ENCODE peak calls at places on chromosomes 2 and 18, in seven cellular contexts. C, D, B, H, T, I and R are unnamed samples.

GRCh38 chr2:24806660-24807036 is 13.4 kb downstream of the CENPO start:
- DNase-seq in C (no peak), D (no peak), B (no peak), H (no peak), T (no peak), I (no peak), R (no peak)

GRCh38 chr18:9032519-9032918 is 70.0 kb upstream of the NDUFV2 start:
- DNase-seq in C (no peak), D (no peak), B (no peak), H (no peak), T (no peak), I (no peak), R (no peak)

GRCh38 chr2:148360662-148361061 is 283.9 kb upstream of the EPC2 start:
- DNase-seq in C (no peak), D (no peak), B (no peak), H (no peak), T (no peak), I (no peak), R (no peak)

GRCh38 chr2:138428710-138429440 is 72.7 kb upstream of the SPOPL start:
- DNase-seq in C (no peak), D (no peak), B (no peak), H (no peak), T (no peak), I (no peak), R (no peak)

GRCh38 chr2:75053484-75054112 is 95.2 kb downstream of the POLE4 start:
- DNase-seq in C (no peak), D (no peak), B (peak), H (peak), T (no peak), I (peak), R (no peak)

GRCh38 chr18:52376104-52376503 is 36.1 kb downstream of the DCC start:
- DNase-seq in C (no peak), D (no peak), B (no peak), H (no peak), T (no peak), I (no peak), R (no peak)

GRCh38 chr2:43139996-43140621 is 86.3 kb downstream of the ZFP36L2 start:
- DNase-seq in C (peak), D (no peak), B (peak), H (no peak), T (no peak), I (no peak), R (no peak)

GRCh38 chr2:102082591-102083586 is 59.7 kb upstream of the IL1R1 start:
- DNase-seq in C (peak), D (no peak), B (peak), H (no peak), T (peak), I (no peak), R (no peak)

GRCh38 chr18:75784413-75784812 is 356.9 kb upstream of the SMIM21 start:
- DNase-seq in C (no peak), D (no peak), B (no peak), H (no peak), T (no peak), I (no peak), R (no peak)

GRCh38 chr2:134671498-134671897 is 47.3 kb downstream of the TMEM163 start:
- DNase-seq in C (no peak), D (no peak), B (no peak), H (no peak), T (no peak), I (no peak), R (no peak)

GRCh38 chr2:207491954-207492353 is 37.8 kb upstream of the CREB1 start:
- DNase-seq in C (no peak), D (no peak), B (no peak), H (no peak), T (no peak), I (no peak), R (no peak)

GRCh38 chr2:68746408-68746807 is 11.8 kb downstream of the ARHGAP25 start:
- DNase-seq in C (no peak), D (no peak), B (no peak), H (no peak), T (no peak), I (no peak), R (no peak)

GRCh38 chr2:241309684-241310117 is 5.8 kb downstream of the HDLBP start:
- DNase-seq in C (no peak), D (peak), B (peak), H (no peak), T (peak), I (peak), R (no peak)

GRCh38 chr2:193103064-193103463 is 908.3 kb upstream of the TMEFF2 start:
- DNase-seq in C (no peak), D (no peak), B (peak), H (no peak), T (no peak), I (no peak), R (no peak)

GRCh38 chr2:177693658-177694334 is 301.2 kb downstream of the AGPS start:
- DNase-seq in C (no peak), D (no peak), B (peak), H (no peak), T (no peak), I (no peak), R (no peak)
- H3K27ac ChIP-seq in C (no peak), D (no peak), B (no peak), H (no peak), T (no peak), I (no peak), R (no peak)

DNA sequence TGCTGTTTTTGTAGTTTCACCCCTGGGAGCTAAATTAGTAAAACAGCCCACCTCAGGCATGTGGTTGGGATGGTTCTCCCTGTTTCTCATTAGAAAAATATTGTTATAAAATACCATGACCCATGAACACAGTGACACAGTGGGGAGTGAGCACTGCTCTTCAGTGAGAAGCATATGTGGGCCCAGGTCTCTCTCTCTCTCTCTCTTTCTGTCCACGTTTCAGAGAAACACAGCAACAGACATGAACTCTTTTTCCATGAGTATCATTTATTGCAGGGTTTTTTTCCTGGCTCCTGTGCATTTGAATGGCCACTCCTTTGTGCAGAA is 41.3 kb downstream of the CYRIA start:
- DNase-seq in C (no peak), D (no peak), B (no peak), H (no peak), T (no peak), I (no peak), R (no peak)
- H3K27ac ChIP-seq in C (no peak), D (no peak), B (no peak), H (no peak), T (no peak), I (peak), R (no peak)

GRCh38 chr2:174046172-174046571 is 81.0 kb upstream of the SP3 start:
- DNase-seq in C (no peak), D (no peak), B (no peak), H (no peak), T (no peak), I (no peak), R (no peak)

GRCh38 chr2:174049895-174050294 is 84.7 kb upstream of the SP3 start:
- DNase-seq in C (no peak), D (no peak), B (no peak), H (no peak), T (no peak), I (no peak), R (no peak)

GRCh38 chr2:174047746-174048145 is 82.6 kb upstream of the SP3 start:
- DNase-seq in C (no peak), D (no peak), B (no peak), H (no peak), T (no peak), I (no peak), R (no peak)

GRCh38 chr2:174051039-174051438 is 85.9 kb upstream of the SP3 start:
- DNase-seq in C (no peak), D (no peak), B (no peak), H (no peak), T (no peak), I (no peak), R (no peak)

GRCh38 chr2:174048238-174048637 is 83.1 kb upstream of the SP3 start:
- DNase-seq in C (no peak), D (no peak), B (no peak), H (no peak), T (no peak), I (no peak), R (no peak)
- H3K27ac ChIP-seq in C (no peak), D (no peak), B (no peak), H (no peak), T (no peak), I (no peak), R (no peak)

DNA sequence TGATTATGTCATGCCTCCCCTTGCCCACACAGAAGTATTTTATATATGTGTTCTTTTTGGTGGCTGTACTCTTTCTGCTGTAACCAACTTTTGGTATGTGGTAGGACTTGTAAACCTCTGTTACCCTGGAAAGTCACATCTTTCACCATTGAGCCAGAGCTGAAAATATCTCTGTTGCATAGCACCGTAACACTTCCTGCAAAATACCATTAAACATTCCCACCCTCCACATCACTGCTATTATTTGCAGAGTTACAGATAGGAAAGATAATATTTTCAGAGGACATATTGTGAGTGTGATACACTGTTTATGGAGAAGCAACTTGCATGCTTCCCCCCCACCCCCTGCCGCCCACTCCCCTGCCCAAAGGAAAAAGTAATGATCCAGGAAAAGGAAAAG is 44.8 kb downstream of the CAB39 start:
- DNase-seq in C (no peak), D (no peak), B (peak), H (no peak), T (no peak), I (no peak), R (no peak)
- H3K27ac ChIP-seq in C (peak), D (peak), B (no peak), H (no peak), T (no peak), I (no peak), R (no peak)

DNA sequence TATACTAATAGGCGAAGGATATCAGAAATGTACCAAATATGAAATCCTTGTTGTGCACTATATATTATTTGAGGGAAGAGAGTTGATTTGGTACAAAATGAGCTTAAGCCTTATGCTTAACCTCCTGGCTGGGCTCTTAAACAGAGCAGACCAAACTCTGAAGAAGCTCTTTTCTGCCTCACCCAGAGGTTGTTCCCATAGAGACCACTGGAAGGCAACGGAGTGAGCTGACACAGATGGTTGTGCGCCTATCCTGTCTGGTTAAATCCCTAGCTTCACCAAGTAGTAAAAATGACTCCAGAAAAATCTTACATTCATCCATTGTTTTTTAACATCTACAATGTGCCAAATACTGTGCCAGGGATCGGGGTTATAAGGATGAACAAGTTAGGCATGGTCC is 55.9 kb upstream of the NOL4 start:
- DNase-seq in C (no peak), D (no peak), B (no peak), H (no peak), T (no peak), I (no peak), R (no peak)
- H3K27ac ChIP-seq in C (no peak), D (no peak), B (no peak), H (no peak), T (no peak), I (no peak), R (no peak)

DNA sequence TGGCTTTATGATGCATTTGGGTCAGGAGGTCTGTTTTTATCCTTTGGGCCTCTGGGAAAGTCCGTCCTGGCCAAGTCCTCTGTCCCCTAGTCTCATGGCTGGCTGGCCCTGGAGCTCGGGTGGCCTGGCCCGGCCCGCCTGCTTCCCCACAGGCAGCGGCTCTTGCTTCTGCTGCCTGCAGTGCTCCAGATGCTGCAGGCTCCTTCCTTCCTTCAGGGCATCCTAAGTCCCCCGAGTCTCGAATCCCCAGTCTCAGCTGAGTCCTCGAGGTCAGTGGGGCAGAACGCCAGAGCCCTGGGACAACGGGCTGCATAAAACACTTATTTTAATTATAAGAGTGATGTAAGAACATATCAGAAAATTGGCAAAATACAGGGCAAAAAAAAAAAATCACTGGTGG is 71.2 kb downstream of the HPCAL1 start:
- DNase-seq in C (no peak), D (no peak), B (no peak), H (no peak), T (no peak), I (no peak), R (no peak)
- H3K27ac ChIP-seq in C (no peak), D (no peak), B (no peak), H (no peak), T (no peak), I (no peak), R (no peak)

GRCh38 chr2:200173691-200174090 is 132.8 kb upstream of the SPATS2L start:
- DNase-seq in C (no peak), D (no peak), B (no peak), H (no peak), T (no peak), I (no peak), R (no peak)

GRCh38 chr2:200172944-200173481 is 133.5 kb upstream of the SPATS2L start:
- DNase-seq in C (no peak), D (no peak), B (peak), H (no peak), T (no peak), I (no peak), R (no peak)

GRCh38 chr2:200174433-200175216 is 131.9 kb upstream of the SPATS2L start:
- DNase-seq in C (no peak), D (no peak), B (no peak), H (no peak), T (no peak), I (no peak), R (no peak)

GRCh38 chr2:200172521-200172920 is 134.0 kb upstream of the SPATS2L start:
- DNase-seq in C (no peak), D (no peak), B (peak), H (no peak), T (no peak), I (no peak), R (no peak)

GRCh38 chr2:200171761-200172482 is 134.6 kb upstream of the SPATS2L start:
- DNase-seq in C (no peak), D (no peak), B (no peak), H (no peak), T (no peak), I (no peak), R (no peak)
- H3K27ac ChIP-seq in C (no peak), D (no peak), B (no peak), H (no peak), T (no peak), I (no peak), R (no peak)

DNA sequence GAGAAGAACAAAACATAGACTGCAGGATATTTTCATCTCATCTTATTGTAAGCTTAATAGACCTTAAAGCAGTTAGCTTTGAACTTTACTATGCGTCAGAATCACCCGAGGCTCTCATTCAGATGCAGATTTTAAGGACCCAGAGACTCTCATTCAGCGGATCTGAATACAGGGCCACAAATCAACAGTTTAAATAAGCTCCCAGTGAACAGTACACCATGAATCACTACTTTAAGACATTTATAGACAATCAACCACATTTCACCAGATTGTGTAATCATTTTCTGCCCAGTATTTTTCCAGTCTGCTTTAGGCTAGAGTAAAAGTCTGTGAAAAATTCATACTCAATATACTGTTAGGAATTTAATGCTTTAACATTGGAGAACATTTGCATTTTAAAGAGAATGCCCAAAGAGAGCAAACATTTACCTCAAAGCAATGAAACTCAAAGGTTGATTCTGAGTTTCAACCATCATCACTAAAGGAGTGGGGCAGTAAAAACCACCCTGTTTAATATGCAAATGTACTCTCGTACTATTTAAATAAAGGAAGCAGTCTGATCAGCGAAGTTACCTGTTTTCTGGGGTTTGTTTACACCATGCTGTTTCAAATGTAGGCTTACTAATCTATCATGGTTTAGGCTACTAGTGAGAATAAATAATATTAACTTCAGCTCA is 11.0 kb upstream of the ALPK2 start:
- DNase-seq in C (no peak), D (no peak), B (peak), H (no peak), T (no peak), I (no peak), R (no peak)
- H3K27ac ChIP-seq in C (no peak), D (no peak), B (peak), H (no peak), T (no peak), I (no peak), R (no peak)